ENCODE peak calls at places on chromosomes 4 and X, in seven cellular contexts. X is left ventricle myocardium inferior, C is cardiac muscle cell, G is bronchial epithelial cell, E is uterus, U is WERI-Rb-1, I is adrenal gland. W is an unnamed sample.

GRCh38 chr4:26196567-26196966 is 124.2 kb upstream of the RBPJ start:
- DNase-seq in X (no peak), C (no peak), G (no peak), E (no peak), U (no peak), I (no peak), W (no peak)

GRCh38 chrX:134186362-134187121 is 50.4 kb upstream of the CCDC160 start:
- DNase-seq in X (no peak), C (peak; percentile 25), G (peak; percentile 14), E (no peak), U (no peak), I (no peak), W (no peak)

GRCh38 chr4:65502151-65502691 is 168.1 kb downstream of the EPHA5 start:
- DNase-seq in X (no peak), C (no peak), G (peak; percentile 57), E (no peak), U (no peak), I (no peak), W (peak; percentile 79)

GRCh38 chr4:15793506-15794363 is 15.6 kb downstream of the CD38 start:
- DNase-seq in X (no peak), C (no peak), G (no peak), E (no peak), U (peak; percentile 52), I (no peak), W (no peak)

GRCh38 chr4:185039508-185040273 is 21.4 kb downstream of the HELT start:
- DNase-seq in X (no peak), C (peak; percentile 64), G (peak; percentile 55), E (peak; percentile 35), U (peak; percentile 57), I (peak; percentile 41), W (peak; percentile 80)

GRCh38 chrX:45843518-45843917 is 642.8 kb upstream of the DIPK2B start:
- DNase-seq in X (no peak), C (peak; percentile 1), G (peak; percentile 24), E (no peak), U (no peak), I (no peak), W (peak; percentile 27)

GRCh38 chr4:123398803-123399637 is 2.4 kb downstream of the SPRY1 start:
- DNase-seq in X (peak; percentile 48), C (peak; percentile 71), G (peak; percentile 66), E (peak; percentile 59), U (peak; percentile 54), I (peak; percentile 41), W (peak; percentile 87)

GRCh38 chrX:124388562-124388961 is 42.2 kb downstream of the SH2D1A start:
- DNase-seq in X (no peak), C (peak; percentile 65), G (peak; percentile 34), E (peak; percentile 19), U (peak; percentile 34), I (peak; percentile 31), W (peak; percentile 57)

GRCh38 chr4:37802068-37802666 is 24.3 kb upstream of the PGM2 start:
- DNase-seq in X (peak; percentile 26), C (peak; percentile 87), G (peak; percentile 75), E (peak; percentile 21), U (peak; percentile 82), I (peak; percentile 64), W (peak; percentile 59)

GRCh38 chr4:150743564-150744342 is 161.8 kb downstream of the MAB21L2 start:
- DNase-seq in X (no peak), C (no peak), G (peak; percentile 29), E (no peak), U (no peak), I (no peak), W (peak; percentile 33)

GRCh38 chr4:150540959-150541360 is 41.0 kb upstream of the MAB21L2 start:
- DNase-seq in X (no peak), C (no peak), G (no peak), E (no peak), U (no peak), I (no peak), W (no peak)

GRCh38 chr4:40525811-40526598 is 103.7 kb downstream of the RBM47 start:
- DNase-seq in X (no peak), C (no peak), G (peak; percentile 78), E (peak; percentile 28), U (no peak), I (peak; percentile 84), W (peak; percentile 91)

GRCh38 chr4:10020871-10021676 is at the start of gene SLC2A9:
- DNase-seq in X (peak; percentile 34), C (no peak), G (peak; percentile 88), E (no peak), U (no peak), I (no peak), W (peak; percentile 74)
- H3K4me3 ChIP-seq in X (peak within 1 kb of the TSS; percentile 27), C (no peak within 1 kb of the TSS), G (peak within 1 kb of the TSS; percentile 54), E (no peak within 1 kb of the TSS), U (no peak within 1 kb of the TSS), I (no peak within 1 kb of the TSS), W (peak within 1 kb of the TSS; percentile 8)

GRCh38 chr4:82892467-82892802 is 1.5 kb upstream of the SEC31A start:
- DNase-seq in X (no peak), C (no peak), G (no peak), E (no peak), U (no peak), I (no peak), W (no peak)

GRCh38 chr4:82890602-82890912 is 396 bp downstream of the SEC31A start:
- DNase-seq in X (no peak), C (peak; percentile 79), G (peak; percentile 30), E (no peak), U (no peak), I (no peak), W (no peak)

GRCh38 chr4:82891728-82892466 is 944 bp upstream of the SEC31A start:
- DNase-seq in X (no peak), C (no peak), G (no peak), E (no peak), U (no peak), I (no peak), W (peak; percentile 49)

GRCh38 chr4:82889287-82889686 is 1.7 kb downstream of the SEC31A start:
- DNase-seq in X (no peak), C (no peak), G (no peak), E (no peak), U (no peak), I (no peak), W (no peak)

GRCh38 chr4:82890913-82891727 is at the start of gene SEC31A:
- DNase-seq in X (peak; percentile 96), C (peak; percentile 97), G (peak; percentile 84), E (peak; percentile 95), U (peak; percentile 97), I (peak; percentile 96), W (peak; percentile 94)
- TF ChIP-seq CTCF in X (peak; percentile 11), C (no peak), G (no peak), E (no peak), U (no peak), I (no peak), W (no peak)

GRCh38 chr4:5870220-5870619 is 22.7 kb downstream of the CRMP1 start:
- DNase-seq in X (no peak), C (no peak), G (no peak), E (no peak), U (no peak), I (no peak), W (no peak)
- H3K4me3 ChIP-seq in X (no peak overlapping the region), C (no peak overlapping the region), G (no peak overlapping the region), E (no peak overlapping the region), U (no peak overlapping the region), I (no peak overlapping the region), W (no peak overlapping the region)

GRCh38 chrX:7926501-7926900 is 712 bp downstream of the PNPLA4 start:
- DNase-seq in X (no peak), C (no peak), G (peak; percentile 50), E (no peak), U (no peak), I (no peak), W (peak; percentile 9)

GRCh38 chrX:7925867-7926472 is 1.2 kb downstream of the PNPLA4 start:
- DNase-seq in X (peak; percentile 28), C (peak; percentile 82), G (peak; percentile 53), E (no peak), U (peak; percentile 80), I (peak; percentile 59), W (peak; percentile 73)

GRCh38 chrX:7921750-7922149 is 5.5 kb downstream of the PNPLA4 start:
- DNase-seq in X (no peak), C (no peak), G (no peak), E (no peak), U (no peak), I (no peak), W (no peak)

GRCh38 chrX:7926914-7927258 is 327 bp downstream of the PNPLA4 start:
- DNase-seq in X (no peak), C (no peak), G (no peak), E (no peak), U (no peak), I (no peak), W (no peak)

DNA sequence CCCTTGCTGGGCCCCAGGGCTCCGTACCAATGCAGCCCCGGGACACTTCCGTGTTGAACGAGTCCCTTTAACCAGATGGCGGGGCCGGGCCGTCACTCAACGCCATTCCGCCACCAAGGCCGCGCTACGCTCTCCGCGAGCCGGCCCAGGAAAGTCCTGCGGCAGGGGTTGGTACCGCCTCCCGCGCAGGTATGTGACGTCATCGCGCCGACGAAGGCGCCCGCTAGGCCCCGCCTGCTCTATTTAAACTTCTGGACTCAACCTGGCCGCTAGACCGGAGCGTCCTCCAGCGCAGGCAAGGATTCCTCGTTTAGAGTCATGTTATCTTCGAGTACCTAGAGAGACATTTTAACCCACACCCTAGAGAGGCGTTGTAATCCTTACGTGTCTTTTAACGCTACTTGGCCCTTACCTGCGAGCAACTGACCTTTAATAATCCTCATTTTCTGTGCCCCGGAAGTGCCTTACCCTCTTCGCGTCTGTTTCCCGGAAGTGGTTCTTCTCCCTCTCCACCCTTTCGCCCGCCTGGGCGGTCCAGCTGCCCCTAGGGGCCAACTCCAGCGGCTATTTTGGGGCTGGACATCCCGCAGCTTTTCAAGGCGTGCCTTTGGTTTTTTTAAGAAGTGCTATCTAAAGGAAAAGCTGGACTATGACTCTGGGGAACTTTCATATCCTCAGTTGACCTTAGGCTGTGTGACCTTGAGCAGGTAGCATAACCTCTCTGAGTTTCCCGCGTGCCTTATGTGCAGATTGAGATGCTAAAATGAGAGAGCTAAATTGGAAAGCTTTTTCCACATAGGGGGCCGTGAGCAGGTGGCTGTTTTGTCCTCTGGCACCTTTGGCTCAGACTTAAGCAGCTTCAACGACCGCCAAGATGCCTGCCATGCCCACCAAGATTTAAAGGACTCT is at the start of gene PNPLA4:
- DNase-seq in X (peak; percentile 77), C (peak; percentile 95), G (peak; percentile 61), E (peak; percentile 71), U (peak; percentile 92), I (peak; percentile 91), W (peak; percentile 84)
- TF ChIP-seq CTCF in X (peak; percentile 48), C (no peak), G (peak; percentile 10), E (peak; percentile 21), U (peak; percentile 50), I (peak; percentile 26), W (no peak)

W was measured in cardiac fibroblast.